ENCODE peak calls at places on chromosomes 1 and 21, in four cellular contexts. One of them, this sample, is unnamed.

GRCh38 chr1:212488436-212489283 is 55.9 kb downstream of the NENF start:
- DNase-seq in GM12878: no peak
- DNase-seq in K562: no peak
- DNase-seq in HepG2: peak
- DNase-seq in this sample: no peak

GRCh38 chr1:54212872-54213271 is 12.9 kb downstream of the MRPL37 start:
- DNase-seq in GM12878: no peak
- DNase-seq in K562: peak
- DNase-seq in HepG2: no peak
- DNase-seq in this sample: no peak

GRCh38 chr1:153627797-153628626 is at the start of gene S100A1:
- DNase-seq in GM12878: no peak
- DNase-seq in K562: peak
- DNase-seq in HepG2: peak
- DNase-seq in this sample: no peak

GRCh38 chr1:19504796-19505693 is 19.7 kb upstream of the CAPZB start:
- DNase-seq in GM12878: no peak
- DNase-seq in K562: no peak
- DNase-seq in HepG2: no peak
- DNase-seq in this sample: no peak

GRCh38 chr1:17540255-17541001 is 930 bp downstream of the ARHGEF10L start:
- DNase-seq in GM12878: no peak
- DNase-seq in K562: no peak
- DNase-seq in HepG2: no peak
- DNase-seq in this sample: peak

GRCh38 chr1:76674689-76675088 is 192.6 kb upstream of the ST6GALNAC5 start:
- DNase-seq in GM12878: no peak
- DNase-seq in K562: no peak
- DNase-seq in HepG2: no peak
- DNase-seq in this sample: no peak

GRCh38 chr1:54543729-54544496 is 4.1 kb upstream of the ACOT11 start:
- DNase-seq in GM12878: no peak
- DNase-seq in K562: no peak
- DNase-seq in HepG2: no peak
- DNase-seq in this sample: no peak

GRCh38 chr1:204633665-204634064 is 51.9 kb downstream of the LRRN2 start:
- DNase-seq in GM12878: no peak
- DNase-seq in K562: no peak
- DNase-seq in HepG2: no peak
- DNase-seq in this sample: no peak

GRCh38 chr1:66999640-67000400 is 54.1 kb downstream of the SLC35D1 start:
- DNase-seq in GM12878: no peak
- DNase-seq in K562: no peak
- DNase-seq in HepG2: no peak
- DNase-seq in this sample: no peak

GRCh38 chr1:9291914-9292360 is 757 bp upstream of the SPSB1 start:
- DNase-seq in GM12878: no peak
- DNase-seq in K562: no peak
- DNase-seq in HepG2: peak
- DNase-seq in this sample: no peak

GRCh38 chr21:42456457-42456856 is 39.6 kb downstream of the RSPH1 start:
- DNase-seq in GM12878: no peak
- DNase-seq in K562: no peak
- DNase-seq in HepG2: no peak
- DNase-seq in this sample: no peak

GRCh38 chr1:33712176-33712575 is 151.7 kb upstream of the HMGB4 start:
- DNase-seq in GM12878: no peak
- DNase-seq in K562: no peak
- DNase-seq in HepG2: no peak
- DNase-seq in this sample: no peak

GRCh38 chr1:230322421-230322756 is 103.7 kb downstream of the PGBD5 start:
- DNase-seq in GM12878: no peak
- DNase-seq in K562: no peak
- DNase-seq in HepG2: no peak
- DNase-seq in this sample: no peak

GRCh38 chr21:42346866-42347600 is 3.8 kb downstream of the TFF2 start:
- DNase-seq in GM12878: no peak
- DNase-seq in K562: no peak
- DNase-seq in HepG2: no peak
- DNase-seq in this sample: no peak

GRCh38 chr1:176315519-176316220 is 108.6 kb upstream of the COP1 start:
- DNase-seq in GM12878: peak
- DNase-seq in K562: no peak
- DNase-seq in HepG2: no peak
- DNase-seq in this sample: no peak

GRCh38 chr1:52323731-52324130 is 42.3 kb downstream of the CC2D1B start:
- DNase-seq in GM12878: no peak
- DNase-seq in K562: no peak
- DNase-seq in HepG2: no peak
- DNase-seq in this sample: no peak

GRCh38 chr1:17544951-17545350 is 5.5 kb downstream of the ARHGEF10L start:
- DNase-seq in GM12878: no peak
- DNase-seq in K562: no peak
- DNase-seq in HepG2: no peak
- DNase-seq in this sample: no peak

GRCh38 chr21:34126691-34127090 is 53.3 kb downstream of the MRPS6 start:
- DNase-seq in GM12878: no peak
- DNase-seq in K562: no peak
- DNase-seq in HepG2: no peak
- DNase-seq in this sample: no peak

GRCh38 chr1:93448983-93449805 is 1.3 kb downstream of the FNBP1L start:
- DNase-seq in GM12878: no peak
- DNase-seq in K562: no peak
- DNase-seq in HepG2: peak
- DNase-seq in this sample: peak

GRCh38 chr1:179968994-179969919 is 14.6 kb downstream of the CEP350 start:
- DNase-seq in GM12878: no peak
- DNase-seq in K562: no peak
- DNase-seq in HepG2: no peak
- DNase-seq in this sample: no peak

GRCh38 chr1:113118266-113118665 is 45.3 kb downstream of the LRIG2 start:
- DNase-seq in GM12878: no peak
- DNase-seq in K562: no peak
- DNase-seq in HepG2: no peak
- DNase-seq in this sample: no peak

GRCh38 chr1:24641646-24642151 is 1.4 kb upstream of the SRRM1 start:
- DNase-seq in GM12878: no peak
- DNase-seq in K562: peak
- DNase-seq in HepG2: no peak
- DNase-seq in this sample: peak

GRCh38 chr1:183310753-183311465 is 107.3 kb downstream of the NMNAT2 start:
- DNase-seq in GM12878: no peak
- DNase-seq in K562: no peak
- DNase-seq in HepG2: no peak
- DNase-seq in this sample: no peak

GRCh38 chr1:50972766-50973165 is 2.7 kb downstream of the CDKN2C start:
- DNase-seq in GM12878: no peak
- DNase-seq in K562: no peak
- DNase-seq in HepG2: no peak
- DNase-seq in this sample: no peak

DNA sequence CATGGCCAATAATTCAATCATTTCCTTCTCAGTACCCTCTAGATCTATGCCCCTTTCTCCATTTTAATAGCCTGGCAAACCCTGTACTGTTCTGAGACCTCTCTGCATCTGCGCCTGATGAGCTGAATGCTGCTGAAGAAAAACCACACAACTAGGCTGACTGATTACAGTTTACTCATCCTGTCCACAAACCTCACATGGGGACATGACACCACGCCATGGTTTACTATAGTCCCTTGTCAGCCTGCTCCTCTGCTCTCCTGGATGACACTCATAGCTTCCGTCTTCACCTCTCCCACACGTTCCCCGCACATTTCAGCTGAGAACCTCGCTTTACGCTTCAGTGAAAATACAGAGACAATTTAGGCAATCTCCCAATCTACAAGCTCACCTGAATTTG is 59.7 kb downstream of the DESI2 start:
- DNase-seq in GM12878: no peak
- DNase-seq in K562: no peak
- DNase-seq in HepG2: no peak
- DNase-seq in this sample: no peak
- TF ChIP-seq TCF7 in GM12878: no peak
- TF ChIP-seq TCF7 in K562: no peak
- TF ChIP-seq TCF7 in HepG2: no peak
- TF ChIP-seq TCF7 in this sample: no peak

DNA sequence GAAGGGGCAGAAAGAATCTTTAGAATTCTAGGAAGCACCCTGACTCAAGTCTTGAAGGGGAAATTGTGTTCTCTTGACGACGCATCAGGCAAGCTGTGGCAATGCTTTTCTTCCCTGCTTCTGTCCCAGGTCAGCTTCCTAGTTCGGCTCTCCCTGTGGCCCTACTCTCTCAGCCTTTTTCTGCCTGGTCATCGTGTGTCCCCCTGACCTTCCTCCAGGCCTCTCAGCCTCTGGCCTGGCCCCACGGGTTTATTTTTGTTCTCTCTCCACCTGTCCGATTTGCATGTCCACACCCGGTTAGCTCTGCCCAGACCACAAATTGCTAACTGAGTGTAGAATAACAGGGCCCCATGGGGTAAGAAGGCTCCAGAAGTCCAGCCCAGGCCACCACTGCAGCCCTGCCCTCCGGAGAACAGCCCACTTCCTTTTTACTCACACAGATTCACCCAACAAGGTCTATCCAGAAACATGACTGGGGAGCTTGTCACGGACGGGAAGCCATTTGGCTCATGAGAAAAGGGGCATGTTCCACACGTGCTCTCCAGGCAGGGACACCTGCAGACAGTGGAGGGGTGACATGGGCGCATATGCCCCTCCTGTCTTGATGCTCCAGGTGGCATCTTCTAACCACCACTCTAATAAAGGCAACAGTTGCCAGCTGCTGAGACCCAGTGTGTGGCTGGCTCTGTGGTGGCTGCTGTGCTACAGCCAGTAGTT is 9.8 kb downstream of the KCNN3 start:
- DNase-seq in GM12878: peak
- DNase-seq in K562: no peak
- DNase-seq in HepG2: no peak
- DNase-seq in this sample: no peak
- TF ChIP-seq TCF7 in GM12878: no peak
- TF ChIP-seq TCF7 in K562: no peak
- TF ChIP-seq TCF7 in HepG2: no peak
- TF ChIP-seq TCF7 in this sample: no peak

GRCh38 chr1:201264554-201264953 is 18.8 kb upstream of the PKP1 start:
- DNase-seq in GM12878: no peak
- DNase-seq in K562: no peak
- DNase-seq in HepG2: no peak
- DNase-seq in this sample: no peak

GRCh38 chr1:201264072-201264471 is 19.2 kb upstream of the PKP1 start:
- DNase-seq in GM12878: no peak
- DNase-seq in K562: no peak
- DNase-seq in HepG2: no peak
- DNase-seq in this sample: no peak

GRCh38 chr1:201261771-201262547 is 21.3 kb upstream of the PKP1 start:
- DNase-seq in GM12878: no peak
- DNase-seq in K562: no peak
- DNase-seq in HepG2: no peak
- DNase-seq in this sample: no peak

GRCh38 chr1:201260648-201261311 is 22.5 kb upstream of the PKP1 start:
- DNase-seq in GM12878: no peak
- DNase-seq in K562: no peak
- DNase-seq in HepG2: no peak
- DNase-seq in this sample: no peak

DNA sequence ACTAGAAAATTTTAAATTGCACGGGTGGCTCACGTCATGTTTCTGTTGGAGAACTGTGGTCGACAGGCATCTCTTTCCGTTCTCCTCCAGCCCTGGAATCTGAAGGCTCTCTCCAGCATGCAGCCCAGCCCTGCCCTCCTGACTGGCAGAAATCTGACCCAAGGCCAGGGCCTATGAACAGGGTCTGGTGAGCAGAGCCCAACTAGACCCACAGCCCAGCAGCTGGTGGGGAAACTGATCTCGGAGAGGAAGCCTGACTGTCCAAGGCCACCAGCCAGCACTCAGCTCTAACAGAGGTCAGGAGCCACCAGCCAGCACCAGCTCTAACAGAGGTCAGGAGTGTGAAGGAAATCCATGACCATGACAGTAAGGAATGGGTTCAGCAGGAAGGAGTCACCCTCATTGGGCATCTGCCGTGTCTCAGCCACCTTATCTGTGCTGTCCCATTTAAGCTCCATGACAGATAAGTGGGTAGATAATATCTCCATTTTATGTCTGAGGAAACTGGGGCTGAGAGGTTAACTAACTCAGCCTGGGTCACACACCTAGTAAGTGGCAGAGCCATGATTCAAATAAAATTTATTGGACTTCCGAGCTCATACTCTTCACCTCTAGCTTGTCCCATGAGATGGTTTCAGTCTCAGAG is 20.2 kb upstream of the PKP1 start:
- DNase-seq in GM12878: no peak
- DNase-seq in K562: no peak
- DNase-seq in HepG2: no peak
- DNase-seq in this sample: no peak
- TF ChIP-seq TCF7 in GM12878: no peak
- TF ChIP-seq TCF7 in K562: no peak
- TF ChIP-seq TCF7 in HepG2: no peak
- TF ChIP-seq TCF7 in this sample: no peak

GRCh38 chr1:2801535-2802291 is at the start of gene TTC34:
- DNase-seq in GM12878: no peak
- DNase-seq in K562: peak
- DNase-seq in HepG2: peak
- DNase-seq in this sample: peak
- TF ChIP-seq TCF7 in GM12878: no peak
- TF ChIP-seq TCF7 in K562: no peak
- TF ChIP-seq TCF7 in HepG2: no peak
- TF ChIP-seq TCF7 in this sample: no peak

GRCh38 chr1:12209495-12209832 is 20.4 kb upstream of the VPS13D start:
- DNase-seq in GM12878: no peak
- DNase-seq in K562: no peak
- DNase-seq in HepG2: no peak
- DNase-seq in this sample: no peak
- TF ChIP-seq TCF7 in GM12878: no peak
- TF ChIP-seq TCF7 in K562: no peak
- TF ChIP-seq TCF7 in HepG2: no peak
- TF ChIP-seq TCF7 in this sample: no peak

GRCh38 chr21:17270234-17270633 is 242.6 kb upstream of the CXADR start:
- DNase-seq in GM12878: no peak
- DNase-seq in K562: no peak
- DNase-seq in HepG2: peak
- DNase-seq in this sample: no peak
- TF ChIP-seq TCF7 in GM12878: no peak
- TF ChIP-seq TCF7 in K562: no peak
- TF ChIP-seq TCF7 in HepG2: no peak
- TF ChIP-seq TCF7 in this sample: no peak